ENCODE peak calls at places on chromosome 17, in four cellular contexts. S, E, K and N are unnamed samples.

GRCh38 chr17:50208611-50209061 is 7.2 kb upstream of the COL1A1 start:
- DNase-seq in S (peak), E (no peak), K (no peak), N (no peak)

GRCh38 chr17:76261421-76262215 is 3.5 kb upstream of the UBALD2 start:
- DNase-seq in S (no peak), E (peak), K (no peak), N (no peak)

GRCh38 chr17:39939588-39940419 is 12.3 kb downstream of the LRRC3C start:
- DNase-seq in S (peak), E (no peak), K (no peak), N (no peak)

GRCh38 chr17:2500446-2500845 is 11.2 kb downstream of the METTL16 start:
- DNase-seq in S (no peak), E (no peak), K (no peak), N (no peak)

GRCh38 chr17:48613862-48614694 is 1.0 kb downstream of the HOXB8 start:
- DNase-seq in S (no peak), E (no peak), K (no peak), N (no peak)

GRCh38 chr17:4678448-4679026 is 25.4 kb downstream of the PELP1 start:
- DNase-seq in S (peak), E (no peak), K (no peak), N (no peak)

GRCh38 chr17:1485311-1485747 is 7.2 kb downstream of the MYO1C start:
- DNase-seq in S (peak), E (no peak), K (no peak), N (no peak)

GRCh38 chr17:30952645-30953393 is 18.0 kb upstream of the RNF135 start:
- DNase-seq in S (no peak), E (no peak), K (no peak), N (no peak)

GRCh38 chr17:76588182-76588581 is 2.5 kb upstream of the ST6GALNAC2 start:
- DNase-seq in S (no peak), E (no peak), K (no peak), N (no peak)

GRCh38 chr17:29590979-29591736 is 1.7 kb upstream of the GIT1 start:
- DNase-seq in S (peak), E (no peak), K (no peak), N (no peak)

GRCh38 chr17:4229627-4230026 is 34.2 kb downstream of the ANKFY1 start:
- DNase-seq in S (peak), E (no peak), K (no peak), N (no peak)

GRCh38 chr17:16304832-16305231 is 48.4 kb downstream of the CENPV start:
- DNase-seq in S (peak), E (no peak), K (no peak), N (no peak)

GRCh38 chr17:81470944-81471803 is 41.4 kb downstream of the ACTG1 start:
- DNase-seq in S (no peak), E (no peak), K (no peak), N (no peak)

GRCh38 chr17:16568541-16569357 is at the start of gene ZNF287:
- DNase-seq in S (peak), E (peak), K (peak), N (peak)

GRCh38 chr17:54968954-54969400 is 412 bp downstream of the STXBP4 start:
- DNase-seq in S (peak), E (peak), K (peak), N (no peak)

GRCh38 chr17:19237389-19238166 is 412 bp downstream of the EPN2 start:
- DNase-seq in S (peak), E (no peak), K (peak), N (no peak)

GRCh38 chr17:7431231-7431630 is 2.6 kb downstream of the SPEM3 start:
- DNase-seq in S (no peak), E (no peak), K (no peak), N (no peak)

GRCh38 chr17:27422601-27423000 is 33.6 kb upstream of the KSR1 start:
- DNase-seq in S (no peak), E (no peak), K (no peak), N (no peak)

GRCh38 chr17:75679706-75680201 is 12.6 kb downstream of the SAP30BP start:
- DNase-seq in S (peak), E (no peak), K (no peak), N (no peak)

GRCh38 chr17:67035131-67036083 is 8.9 kb upstream of the CACNG1 start:
- DNase-seq in S (no peak), E (peak), K (no peak), N (no peak)

GRCh38 chr17:58452738-58453137 is 35.4 kb upstream of the RNF43 start:
- DNase-seq in S (no peak), E (no peak), K (no peak), N (no peak)

GRCh38 chr17:39662551-39663339 is 2.4 kb upstream of the TCAP start:
- DNase-seq in S (no peak), E (no peak), K (no peak), N (no peak)

GRCh38 chr17:61058066-61058465 is 341.6 kb upstream of the TBX2 start:
- DNase-seq in S (no peak), E (no peak), K (no peak), N (no peak)

GRCh38 chr17:44137891-44138709 is 3.6 kb upstream of the HROB start:
- DNase-seq in S (peak), E (no peak), K (peak), N (peak)

GRCh38 chr17:44069974-44070454 is 521 bp upstream of the G6PC3 start:
- DNase-seq in S (no peak), E (no peak), K (no peak), N (no peak)

GRCh38 chr17:79627766-79628690 is 17.2 kb upstream of the RBFOX3 start:
- DNase-seq in S (no peak), E (no peak), K (peak), N (peak)

GRCh38 chr17:68310141-68310540 is 18.8 kb downstream of the ARSG start:
- DNase-seq in S (no peak), E (no peak), K (no peak), N (no peak)

GRCh38 chr17:48012151-48012520 is 25.5 kb downstream of the COPZ2 start:
- DNase-seq in S (peak), E (no peak), K (no peak), N (peak)

GRCh38 chr17:81399481-81400153 is 4.4 kb downstream of the BAHCC1 start:
- DNase-seq in S (no peak), E (no peak), K (no peak), N (no peak)